ENCODE peak calls at places on chromosome 7, in nine cellular contexts. U, V, Y, K, J, D, G, C and Q are unnamed samples.
A peak's percentile ranks its signal among the peaks of the same experiment; 100 is the strongest.

GRCh38 chr7:5629941-5630340 is 151.5 kb downstream of the RNF216 start:
- DNase-seq in U (no peak), V (peak; percentile 86), Y (peak; percentile 85), K (no peak), J (peak; percentile 16), D (peak; percentile 74), G (no peak), C (peak; percentile 76), Q (no peak)

GRCh38 chr7:135385209-135385608 is 124.7 kb downstream of the CNOT4 start:
- DNase-seq in U (no peak), V (peak; percentile 29), Y (peak; percentile 5), K (no peak), J (no peak), D (peak; percentile 44), G (no peak), C (peak; percentile 63), Q (no peak)

GRCh38 chr7:47304727-47305719 is 276.9 kb downstream of the TNS3 start:
- DNase-seq in U (no peak), V (no peak), Y (no peak), K (no peak), J (no peak), D (no peak), G (no peak), C (no peak), Q (no peak)

GRCh38 chr7:2355079-2356008 is 717 bp downstream of the EIF3B start:
- DNase-seq in U (no peak), V (peak; percentile 18), Y (no peak), K (no peak), J (no peak), D (no peak), G (no peak), C (no peak), Q (no peak)

GRCh38 chr7:11298220-11298619 is 324.5 kb downstream of the PHF14 start:
- DNase-seq in U (no peak), V (no peak), Y (no peak), K (no peak), J (no peak), D (no peak), G (no peak), C (no peak), Q (peak; percentile 11)

GRCh38 chr7:4681218-4681851 is 760 bp upstream of the FOXK1 start:
- DNase-seq in U (no peak), V (no peak), Y (no peak), K (no peak), J (no peak), D (no peak), G (peak; percentile 7), C (no peak), Q (no peak)

GRCh38 chr7:81845628-81846259 is 75.9 kb upstream of the HGF start:
- DNase-seq in U (peak; percentile 37), V (no peak), Y (no peak), K (no peak), J (no peak), D (peak; percentile 25), G (peak; percentile 68), C (no peak), Q (no peak)

GRCh38 chr7:29005829-29006228 is 47.7 kb upstream of the TRIL start:
- DNase-seq in U (no peak), V (peak; percentile 50), Y (peak; percentile 46), K (no peak), J (no peak), D (peak; percentile 13), G (no peak), C (peak; percentile 73), Q (no peak)

GRCh38 chr7:139393621-139394215 is 34.0 kb downstream of the LUC7L2 start:
- DNase-seq in U (no peak), V (no peak), Y (no peak), K (no peak), J (no peak), D (no peak), G (no peak), C (peak; percentile 6), Q (no peak)

GRCh38 chr7:99097730-99098129 is 46.2 kb downstream of the SMURF1 start:
- DNase-seq in U (no peak), V (no peak), Y (no peak), K (no peak), J (no peak), D (no peak), G (no peak), C (no peak), Q (no peak)
- H3K4me1 ChIP-seq in U (peaks cover 1% of the 10 kb centered on the region), V (peaks cover 32% of the 10 kb centered on the region), Y (peaks cover 30% of the 10 kb centered on the region), K (peaks cover 14% of the 10 kb centered on the region), J (peaks cover 6% of the 10 kb centered on the region), D (peaks cover 7% of the 10 kb centered on the region), G (peaks cover 5% of the 10 kb centered on the region), C (peaks cover 14% of the 10 kb centered on the region), Q (peaks cover 2% of the 10 kb centered on the region)

DNA sequence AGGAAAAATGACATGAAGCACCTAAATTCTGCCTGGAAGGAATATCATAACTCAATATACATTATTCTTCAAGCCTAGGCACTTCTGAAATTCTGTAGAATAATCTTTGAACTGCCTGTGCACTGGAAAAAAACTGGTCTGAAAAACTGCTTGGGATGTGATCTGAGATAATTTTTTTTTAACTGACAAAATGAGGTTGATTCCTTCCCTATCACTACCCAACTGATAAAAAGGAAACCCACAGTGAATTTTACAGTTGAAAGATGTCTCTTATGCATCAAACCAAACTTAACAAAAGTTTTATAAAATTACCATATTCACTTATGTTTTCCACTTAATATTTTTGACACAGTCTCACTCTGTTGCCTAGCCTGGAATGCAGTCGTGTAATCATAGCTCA is 67.2 kb upstream of the FAM133B start:
- DNase-seq in U (no peak), V (no peak), Y (no peak), K (no peak), J (no peak), D (no peak), G (no peak), C (no peak), Q (no peak)
- H3K9ac ChIP-seq in U (no peak overlapping the region), V (no peak overlapping the region), Y (no peak overlapping the region), K (no peak overlapping the region), J (no peak overlapping the region), D (no peak overlapping the region), G (no peak overlapping the region), C (no peak overlapping the region), Q (no peak overlapping the region)

GRCh38 chr7:18906901-18907300 is 210.5 kb downstream of the TWIST1 start:
- DNase-seq in U (no peak), V (no peak), Y (peak; percentile 28), K (no peak), J (no peak), D (no peak), G (no peak), C (no peak), Q (no peak)
- H3K4me1 ChIP-seq in U (no peaks in the 10 kb centered on the region), V (peaks cover 4% of the 10 kb centered on the region), Y (no peaks in the 10 kb centered on the region), K (no peaks in the 10 kb centered on the region), J (peaks cover 3% of the 10 kb centered on the region), D (no peaks in the 10 kb centered on the region), G (no peaks in the 10 kb centered on the region), C (no peaks in the 10 kb centered on the region), Q (no peaks in the 10 kb centered on the region)

GRCh38 chr7:41134242-41134872 is 568.5 kb downstream of the INHBA start:
- DNase-seq in U (peak; percentile 64), V (peak; percentile 70), Y (peak; percentile 51), K (no peak), J (no peak), D (peak; percentile 55), G (no peak), C (peak; percentile 62), Q (no peak)
- H3K9ac ChIP-seq in U (no peak overlapping the region), V (no peak overlapping the region), Y (no peak overlapping the region), K (no peak overlapping the region), J (no peak overlapping the region), D (no peak overlapping the region), G (no peak overlapping the region), C (no peak overlapping the region), Q (no peak overlapping the region)

DNA sequence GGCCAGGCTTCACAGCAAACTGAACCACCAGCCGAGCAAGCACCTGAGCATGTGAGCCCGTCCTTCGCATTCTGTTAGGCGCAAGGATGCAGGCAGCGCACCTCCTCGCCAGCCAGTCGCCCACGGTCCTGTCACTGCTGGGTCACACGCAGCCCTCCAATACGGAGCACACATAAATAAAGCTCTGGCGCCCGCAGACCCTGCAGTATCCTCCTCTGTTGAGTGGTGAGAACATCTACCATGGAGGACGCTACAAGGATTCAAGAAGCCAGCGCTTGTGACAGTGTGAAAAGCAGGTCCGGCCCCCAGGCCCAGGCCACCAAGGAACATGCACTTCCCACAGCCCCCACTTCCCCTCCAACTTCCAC is 34.9 kb downstream of the VOPP1 start:
- DNase-seq in U (no peak), V (no peak), Y (no peak), K (no peak), J (no peak), D (no peak), G (no peak), C (no peak), Q (no peak)
- H3K4me1 ChIP-seq in U (peaks cover 60% of the 10 kb centered on the region), V (peaks cover 53% of the 10 kb centered on the region), Y (peaks cover 30% of the 10 kb centered on the region), K (peaks cover 15% of the 10 kb centered on the region), J (peaks cover 25% of the 10 kb centered on the region), D (peaks cover 32% of the 10 kb centered on the region), G (peaks cover 55% of the 10 kb centered on the region), C (peaks cover 25% of the 10 kb centered on the region), Q (peaks cover 21% of the 10 kb centered on the region)

DNA sequence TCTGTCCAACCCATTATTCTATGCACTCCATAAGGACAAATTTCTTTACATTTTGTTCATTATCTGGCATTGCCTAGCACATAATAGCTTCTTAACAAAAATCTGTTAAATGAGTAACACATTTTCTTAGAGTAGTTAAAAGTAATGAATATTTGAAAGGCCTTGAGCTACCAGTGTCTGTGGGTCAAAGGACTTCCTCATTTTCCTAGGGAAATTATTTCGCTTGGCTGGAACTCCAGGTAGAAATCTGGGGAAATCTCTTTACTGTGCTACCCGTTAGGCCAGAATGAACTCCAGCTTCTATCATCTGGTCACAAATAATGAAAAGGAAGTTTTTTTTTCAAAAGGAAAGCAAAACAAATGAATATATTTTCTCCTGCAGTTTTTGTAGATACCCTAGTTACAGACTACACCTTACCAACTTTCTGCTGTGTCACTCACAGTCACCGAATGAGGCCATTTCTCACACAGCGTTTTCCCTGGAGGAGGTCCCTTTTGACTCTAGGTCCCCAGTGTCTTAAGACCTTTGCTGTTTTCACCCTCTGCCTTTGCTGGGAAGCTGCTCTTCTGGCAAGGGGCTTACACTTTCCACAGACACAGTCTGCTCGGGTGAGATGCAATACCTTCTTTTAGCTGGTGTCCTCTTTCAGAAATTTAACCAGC is 1.6 kb downstream of the SAMD9L start:
- DNase-seq in U (no peak), V (no peak), Y (no peak), K (no peak), J (no peak), D (no peak), G (peak; percentile 42), C (no peak), Q (no peak)
- H3K9ac ChIP-seq in U (peak overlapping the region; percentile 63), V (no peak overlapping the region), Y (no peak overlapping the region), K (no peak overlapping the region), J (peak overlapping the region; percentile 62), D (no peak overlapping the region), G (peak overlapping the region; percentile 47), C (no peak overlapping the region), Q (no peak overlapping the region)

GRCh38 chr7:100373261-100373831 is at the start of gene PILRA:
- DNase-seq in U (no peak), V (no peak), Y (no peak), K (no peak), J (no peak), D (no peak), G (no peak), C (no peak), Q (no peak)
- H3K4me1 ChIP-seq in U (peaks cover 40% of the 10 kb centered on the region), V (peaks cover 8% of the 10 kb centered on the region), Y (no peaks in the 10 kb centered on the region), K (no peaks in the 10 kb centered on the region), J (peaks cover 7% of the 10 kb centered on the region), D (peaks cover 8% of the 10 kb centered on the region), G (peaks cover 12% of the 10 kb centered on the region), C (no peaks in the 10 kb centered on the region), Q (peaks cover 24% of the 10 kb centered on the region)